ENCODE peak calls at places on chromosome 7, in six cellular contexts. E is esophagus squamous epithelium, X is H9, V is sigmoid colon, J is heart right ventricle, F is transverse colon. G is an unnamed sample. For H3K27me3 and H3K4me1, the result is how much of the 10 kb centered on the place peaks cover.

GRCh38 chr7:143948733-143949132 is 5.9 kb upstream of the OR2F1 start:
- DNase-seq in V (no peak), F (no peak), X (no peak), J (no peak), E (no peak), G (no peak)

GRCh38 chr7:106779877-106780276 is 85.2 kb upstream of the PIK3CG start:
- DNase-seq in E (no peak), V (no peak), J (no peak), F (peak), X (peak), G (no peak)

GRCh38 chr7:14769261-14769660 is 133.3 kb downstream of the DGKB start:
- DNase-seq in J (no peak), X (no peak), E (no peak), V (no peak), F (no peak), G (no peak)

GRCh38 chr7:95607477-95608010 is 11.2 kb upstream of the PDK4 start:
- DNase-seq in J (peak), E (no peak), F (no peak), X (no peak), V (peak), G (no peak)

GRCh38 chr7:66359656-66360211 is 154.6 kb downstream of the TPST1 start:
- DNase-seq in X (no peak), V (peak), F (no peak), J (no peak), E (no peak), G (no peak)

GRCh38 chr7:111005445-111005844 is 85.5 kb upstream of the LRRN3 start:
- DNase-seq in F (no peak), X (no peak), V (no peak), J (no peak), E (no peak), G (no peak)

GRCh38 chr7:6250364-6250833 is 22.0 kb downstream of the CYTH3 start:
- DNase-seq in X (no peak), F (no peak), V (no peak), E (no peak), J (no peak), G (no peak)

GRCh38 chr7:87797798-87798403 is 78.3 kb downstream of the SLC25A40 start:
- DNase-seq in E (no peak), F (no peak), X (no peak), J (no peak), V (no peak), G (no peak)

GRCh38 chr7:124652237-124652636 is 113.4 kb downstream of the GPR37 start:
- DNase-seq in V (no peak), E (no peak), X (no peak), J (no peak), F (no peak), G (no peak)

GRCh38 chr7:110775046-110775445 is 315.9 kb upstream of the LRRN3 start:
- DNase-seq in E (no peak), J (no peak), V (no peak), X (no peak), F (no peak), G (no peak)

GRCh38 chr7:20597339-20597738 is 18.1 kb upstream of the ABCB5 start:
- DNase-seq in J (no peak), V (no peak), X (no peak), E (no peak), F (no peak), G (no peak)

GRCh38 chr7:44964384-44964830 is 14.4 kb downstream of the MYO1G start:
- DNase-seq in F (no peak), X (peak), E (no peak), V (no peak), J (no peak), G (no peak)

GRCh38 chr7:118368958-118369357 is 144.5 kb downstream of the ANKRD7 start:
- DNase-seq in J (no peak), E (no peak), F (no peak), X (no peak), V (no peak), G (no peak)

GRCh38 chr7:6614941-6615737 is at the start of gene ZNF853:
- DNase-seq in V (no peak), X (no peak), E (no peak), J (no peak), F (no peak), G (no peak)

GRCh38 chr7:43522406-43523156 is 60.3 kb upstream of the STK17A start:
- DNase-seq in F (no peak), J (no peak), E (no peak), X (no peak), V (no peak), G (no peak)

GRCh38 chr7:96786261-96786997 is 76.8 kb upstream of the SEM1 start:
- DNase-seq in X (peak), V (no peak), E (no peak), J (peak), F (no peak), G (peak)

GRCh38 chr7:129530881-129531391 is 28.6 kb downstream of the SMKR1 start:
- DNase-seq in X (no peak), V (no peak), E (no peak), F (no peak), J (no peak), G (peak)

GRCh38 chr7:96996111-96996936 is 9.0 kb upstream of the DLX6 start:
- DNase-seq in E (no peak), V (no peak), J (no peak), X (peak), F (no peak), G (no peak)

GRCh38 chr7:50396856-50397255 is 53.3 kb downstream of the FIGNL1 start:
- DNase-seq in J (no peak), E (no peak), X (no peak), F (no peak), V (no peak), G (no peak)

GRCh38 chr7:2287742-2288141 is 26.5 kb downstream of the SNX8 start:
- DNase-seq in V (no peak), X (no peak), J (no peak), F (no peak), E (no peak), G (no peak)

GRCh38 chr7:103131225-103131624 is 17.7 kb downstream of the NAPEPLD start:
- DNase-seq in E (no peak), V (no peak), J (no peak), X (no peak), F (no peak), G (no peak)

GRCh38 chr7:136150311-136150710 is 173.2 kb upstream of the MTPN start:
- DNase-seq in J (no peak), F (no peak), V (no peak), E (no peak), X (no peak), G (no peak)

GRCh38 chr7:26664735-26665420 is 199.5 kb downstream of the SKAP2 start:
- DNase-seq in F (peak), E (no peak), X (no peak), J (no peak), V (no peak), G (peak)

GRCh38 chr7:17526621-17527020 is 228.2 kb downstream of the AHR start:
- DNase-seq in J (no peak), V (no peak), X (no peak), E (no peak), F (no peak), G (no peak)

GRCh38 chr7:89012016-89012415 is 216.5 kb upstream of the TEX47 start:
- DNase-seq in X (no peak), V (no peak), F (no peak), E (no peak), J (no peak), G (no peak)

GRCh38 chr7:46752881-46753366 is 829.0 kb downstream of the TNS3 start:
- DNase-seq in E (no peak), J (no peak), V (no peak), X (no peak), F (no peak), G (no peak)

GRCh38 chr7:24591152-24591551 is 17.9 kb downstream of the PALS2 start:
- DNase-seq in E (no peak), X (no peak), V (no peak), F (no peak), J (no peak), G (no peak)
- TF ChIP-seq CTCF in E (no peak), X (peak), V (no peak), F (no peak), J (no peak), G (no peak)

GRCh38 chr7:32251659-32252058 is 181.5 kb upstream of the PDE1C start:
- DNase-seq in V (no peak), E (no peak), J (no peak), X (no peak), F (no peak), G (no peak)

GRCh38 chr7:32244806-32245345 is 174.7 kb upstream of the PDE1C start:
- DNase-seq in F (no peak), J (no peak), E (no peak), V (no peak), X (no peak), G (no peak)

GRCh38 chr7:32243891-32244290 is 173.7 kb upstream of the PDE1C start:
- DNase-seq in V (no peak), F (no peak), E (no peak), J (no peak), X (no peak), G (no peak)

GRCh38 chr7:32250494-32251260 is 180.5 kb upstream of the PDE1C start:
- DNase-seq in X (no peak), F (no peak), J (no peak), V (no peak), E (no peak), G (no peak)

DNA sequence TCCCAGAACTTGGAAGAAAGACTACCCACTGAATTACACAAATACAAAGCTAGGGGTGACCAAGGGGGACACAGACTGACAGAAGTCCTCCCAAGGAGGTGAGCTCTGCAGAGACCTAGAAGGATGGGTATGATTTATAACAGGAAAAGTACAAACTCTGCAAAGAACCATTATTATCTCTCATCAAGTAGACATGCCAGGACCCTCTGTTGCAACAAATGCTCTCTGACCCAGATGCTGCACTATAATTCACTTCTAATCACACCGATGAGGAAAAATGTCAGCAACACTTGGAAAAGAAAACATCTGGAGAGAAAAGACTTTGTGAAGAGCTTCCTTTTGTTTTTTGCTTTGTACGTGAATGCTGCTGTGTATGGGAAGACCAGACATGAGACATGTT is 178.3 kb upstream of the PDE1C start:
- DNase-seq in J (no peak), V (no peak), X (no peak), F (no peak), E (no peak), G (peak)
- H3K27me3 ChIP-seq in J (under half), V (under half), X (under half), F (under half), E (under half), G (under half)

DNA sequence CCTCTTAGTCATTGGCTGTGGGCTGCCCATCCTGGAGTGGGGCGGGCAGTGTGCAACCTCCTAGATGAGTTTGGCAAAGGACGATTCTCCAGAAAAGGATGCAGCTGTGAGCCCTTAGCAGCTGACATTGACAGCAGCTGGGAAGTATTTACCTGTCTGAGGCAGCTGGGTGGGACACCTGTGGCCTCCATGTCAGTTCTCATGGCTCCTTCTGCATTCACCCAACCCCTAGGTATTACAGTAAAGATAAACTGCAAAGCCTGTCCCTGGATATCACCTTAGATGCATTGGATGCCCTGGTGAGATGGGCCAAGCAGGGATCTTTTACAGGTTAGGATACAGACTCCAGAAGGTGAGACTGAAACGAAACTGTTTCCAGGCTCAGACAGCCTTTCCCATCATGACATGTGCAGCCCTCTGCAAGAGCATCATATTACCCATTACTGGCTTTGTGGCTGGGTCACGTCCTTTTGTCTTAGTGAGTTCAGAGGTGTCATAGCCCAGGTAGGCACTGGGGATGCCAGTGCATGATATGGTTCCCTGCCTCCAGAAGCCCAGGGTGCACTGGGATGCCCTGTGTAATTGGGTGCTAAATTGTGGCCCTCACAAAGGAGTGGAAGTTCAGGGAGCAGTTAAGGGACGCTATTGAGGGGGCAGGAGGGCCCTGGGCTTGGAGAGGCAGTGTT is 28.9 kb downstream of the MINDY4 start:
- DNase-seq in X (no peak), J (no peak), V (no peak), E (no peak), F (no peak), G (no peak)
- H3K4me1 ChIP-seq in X (under half), J (half or more), V (half or more), E (half or more), F (under half), G (under half)

GRCh38 chr7:76514926-76515325 is 4.6 kb downstream of the UPK3B start:
- DNase-seq in V (no peak), F (no peak), J (no peak), X (peak), E (no peak), G (no peak)

GRCh38 chr7:76509931-76510877 is at the start of gene UPK3B:
- DNase-seq in V (peak), E (no peak), X (peak), F (no peak), J (no peak), G (no peak)

GRCh38 chr7:76513817-76514799 is 3.8 kb downstream of the UPK3B start:
- DNase-seq in J (no peak), E (no peak), X (peak), F (no peak), V (peak), G (no peak)

GRCh38 chr7:76515999-76516443 is 5.7 kb downstream of the UPK3B start:
- DNase-seq in J (peak), V (peak), F (peak), X (no peak), E (no peak), G (peak)

DNA sequence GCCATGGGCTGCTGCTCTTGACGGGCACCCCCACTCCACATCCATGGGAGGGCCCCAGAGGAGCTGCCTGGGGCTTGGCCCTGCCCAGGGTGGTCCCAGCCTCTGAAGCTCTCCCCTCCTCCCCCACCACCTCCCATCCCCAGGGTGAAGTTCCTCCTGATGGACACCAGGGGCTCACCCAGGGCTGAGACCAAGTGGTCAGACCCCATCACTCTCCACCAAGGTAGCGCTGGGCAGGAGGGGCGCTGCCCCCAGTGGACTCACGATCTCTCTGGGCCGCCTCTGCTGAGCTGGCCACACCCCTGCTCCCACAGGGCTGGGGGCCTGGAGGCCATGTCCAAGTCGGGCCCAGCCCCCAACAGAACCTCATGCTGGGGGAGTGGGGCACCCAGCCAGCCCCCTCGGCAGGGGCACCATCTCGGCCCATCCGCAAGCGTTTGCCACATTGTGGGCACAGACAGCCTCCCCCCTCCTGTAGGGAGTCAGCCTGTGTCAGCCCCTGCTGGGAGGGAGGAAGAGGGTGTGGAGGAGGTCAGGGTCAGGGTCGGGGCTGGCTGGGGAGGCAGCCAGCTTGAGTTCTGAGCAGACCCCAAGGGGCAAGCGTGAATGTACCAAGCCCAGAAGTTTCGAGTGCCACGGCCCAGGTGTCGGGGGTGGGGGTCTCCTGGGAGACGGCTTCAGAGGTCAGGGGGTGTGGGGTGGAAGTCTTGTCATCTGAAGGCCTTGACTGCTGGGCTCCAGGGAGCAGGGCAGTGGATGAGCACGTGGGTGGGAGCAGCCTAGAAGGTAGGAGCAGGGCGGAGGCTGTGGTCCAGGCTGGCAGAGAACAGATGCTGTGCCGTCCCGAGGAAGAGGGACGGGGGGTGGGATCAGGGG is 2.8 kb downstream of the UPK3B start:
- DNase-seq in X (peak), E (no peak), F (no peak), J (no peak), V (peak), G (no peak)
- TF ChIP-seq CTCF in X (peak), E (peak), F (peak), J (no peak), V (peak), G (no peak)

GRCh38 chr7:28955356-28955722 is 2.8 kb downstream of the TRIL start:
- DNase-seq in F (no peak), J (no peak), V (no peak), X (peak), E (no peak), G (no peak)

GRCh38 chr7:28957064-28957821 is 887 bp downstream of the TRIL start:
- DNase-seq in F (peak), E (no peak), X (peak), V (peak), J (peak), G (peak)

GRCh38 chr7:28954936-28955335 is 3.2 kb downstream of the TRIL start:
- DNase-seq in J (no peak), X (no peak), E (no peak), V (no peak), F (no peak), G (no peak)

GRCh38 chr7:28956608-28957063 is 1.5 kb downstream of the TRIL start:
- DNase-seq in X (peak), E (no peak), F (peak), V (peak), J (peak), G (no peak)

DNA sequence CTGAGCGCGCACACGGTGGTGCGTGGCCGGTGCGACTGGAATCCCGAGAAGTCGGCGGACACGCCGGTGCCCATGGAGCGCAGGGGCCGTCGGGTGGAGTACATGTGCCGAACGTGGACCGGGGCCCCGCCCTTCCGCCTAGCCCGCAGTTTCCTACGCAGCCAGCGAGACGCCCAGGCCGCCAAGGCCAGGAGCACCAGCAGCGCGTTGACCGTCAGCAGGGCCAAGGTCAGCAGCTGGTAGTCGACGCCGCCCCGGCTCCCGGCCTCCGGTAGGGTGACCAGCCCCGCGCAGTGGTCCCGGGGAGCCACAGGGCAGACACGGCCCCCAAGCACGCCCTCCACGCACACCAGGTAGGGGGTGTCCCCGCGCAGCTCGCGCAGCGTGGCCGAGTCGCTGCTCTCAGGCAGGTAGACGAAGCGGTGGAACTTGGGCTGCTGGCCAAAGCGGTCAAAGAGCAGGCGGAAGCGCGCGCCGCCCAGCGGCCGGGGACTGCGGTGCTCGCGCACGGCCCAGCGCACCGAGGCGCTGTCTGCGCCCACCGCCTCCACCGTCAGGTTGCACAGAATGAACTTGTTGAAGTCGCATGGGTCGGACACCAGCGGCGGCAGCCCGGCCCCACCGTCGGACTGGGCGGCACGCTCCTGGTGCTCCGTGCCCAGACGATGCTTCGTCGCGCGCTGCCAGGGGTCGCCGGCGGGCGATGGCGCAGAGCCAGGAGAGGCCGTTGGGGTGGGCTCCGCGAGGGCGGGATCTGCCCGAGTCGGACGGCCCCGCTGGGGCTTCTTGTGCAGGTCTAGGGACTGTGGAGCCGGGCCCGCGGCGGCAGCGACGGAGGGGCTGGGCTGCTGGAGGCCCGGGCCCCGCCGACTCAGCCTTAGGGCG is 2.2 kb downstream of the TRIL start:
- DNase-seq in E (no peak), F (peak), X (peak), J (peak), V (peak), G (peak)
- H3K27me3 ChIP-seq in E (under half), F (under half), X (under half), J (under half), V (half or more), G (under half)

GRCh38 chr7:139361523-139361922 is 1.8 kb downstream of the LUC7L2 start:
- DNase-seq in F (no peak), E (no peak), V (no peak), J (no peak), X (no peak), G (no peak)

GRCh38 chr7:139360948-139361307 is 1.2 kb downstream of the LUC7L2 start:
- DNase-seq in J (no peak), F (no peak), X (no peak), E (no peak), V (no peak), G (no peak)

GRCh38 chr7:139360210-139360947 is 685 bp downstream of the LUC7L2 start:
- DNase-seq in J (peak), E (peak), F (peak), V (peak), X (peak), G (peak)

GRCh38 chr7:139362981-139363380 is 3.3 kb downstream of the LUC7L2 start:
- DNase-seq in X (no peak), J (no peak), F (no peak), E (no peak), V (no peak), G (no peak)

GRCh38 chr7:139362302-139362701 is 2.6 kb downstream of the LUC7L2 start:
- DNase-seq in J (no peak), F (no peak), X (no peak), E (no peak), V (no peak), G (no peak)
- H3K4me1 ChIP-seq in J (half or more), F (under half), X (under half), E (under half), V (half or more), G (under half)

DNA sequence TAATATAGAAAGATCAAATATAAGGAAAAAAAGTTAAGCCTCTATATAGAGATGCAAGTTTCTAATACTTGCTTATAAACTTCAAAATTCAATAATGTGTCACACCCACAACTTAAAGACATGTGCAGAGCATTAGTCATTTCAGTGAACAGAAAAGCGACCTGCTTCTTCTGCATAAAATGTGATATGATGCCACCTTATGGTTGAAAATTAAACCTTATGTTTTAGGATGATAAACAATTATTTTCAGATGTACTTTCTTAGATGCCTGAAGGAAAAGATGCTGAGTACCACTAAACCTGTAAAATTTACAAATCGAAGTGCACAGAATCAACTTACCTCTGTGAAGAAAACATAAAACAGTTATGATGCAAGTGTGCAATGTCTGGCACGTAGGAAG is 96.0 kb downstream of the MTERF1 start:
- DNase-seq in V (no peak), J (no peak), F (no peak), X (no peak), E (no peak), G (no peak)
- TF ChIP-seq CTCF in V (peak), J (no peak), F (peak), X (no peak), E (peak), G (peak)